ENCODE peak calls at places on chromosomes 16 and 17, in four cellular contexts. N is A549, A is HepG2, Q is K562. J is an unnamed sample.
A peak's percentile ranks its signal among the peaks of the same experiment; 100 is the strongest.

GRCh38 chr17:18968945-18969887 is 17.3 kb downstream of the SLC5A10 start:
- DNase-seq in Q (peak; percentile 16), A (no peak), N (peak; percentile 58), J (no peak)

GRCh38 chr16:53714080-53715050 is 10.4 kb downstream of the FTO start:
- DNase-seq in Q (no peak), A (no peak), N (no peak), J (no peak)

GRCh38 chr17:76024353-76024752 is 2.8 kb downstream of the EVPL start:
- DNase-seq in N (no peak), Q (no peak), A (no peak), J (no peak)

GRCh38 chr16:50102046-50102756 is 36.4 kb downstream of the HEATR3 start:
- DNase-seq in A (no peak), Q (no peak), N (no peak), J (no peak)

GRCh38 chr17:28370035-28370743 is at the start of gene VTN:
- DNase-seq in N (peak; percentile 90), A (peak; percentile 98), Q (peak; percentile 81), J (no peak)

GRCh38 chr16:73232555-73233422 is 184.9 kb upstream of the ZFHX3 start:
- DNase-seq in Q (peak; percentile 5), N (peak; percentile 92), A (peak; percentile 74), J (no peak)

GRCh38 chr16:65312071-65312470 is 190.2 kb upstream of the CDH11 start:
- DNase-seq in A (no peak), Q (no peak), N (no peak), J (no peak)

GRCh38 chr17:83144421-83145357 is 65.3 kb downstream of the METRNL start:
- DNase-seq in Q (no peak), A (no peak), N (no peak), J (no peak)

GRCh38 chr17:64787921-64788271 is 125.8 kb upstream of the SMURF2 start:
- DNase-seq in Q (no peak), A (no peak), N (no peak), J (no peak)

GRCh38 chr17:11935734-11936406 is 61.4 kb downstream of the ZNF18 start:
- DNase-seq in N (peak; percentile 72), A (peak; percentile 60), Q (peak; percentile 74), J (no peak)

GRCh38 chr17:67310406-67310805 is 56.0 kb downstream of the PSMD12 start:
- DNase-seq in Q (no peak), A (no peak), N (no peak), J (no peak)

GRCh38 chr16:66904846-66905632 is 13.6 kb downstream of the CDH16 start:
- DNase-seq in N (no peak), A (peak; percentile 88), Q (no peak), J (no peak)

GRCh38 chr16:680967-681745 is 946 bp downstream of the STUB1 start:
- DNase-seq in N (peak; percentile 69), Q (peak; percentile 65), A (peak; percentile 49), J (no peak)

GRCh38 chr16:68263559-68264127 is 683 bp upstream of the SLC7A6 start:
- DNase-seq in Q (no peak), A (no peak), N (no peak), J (no peak)

GRCh38 chr17:41530062-41531048 is 2.2 kb upstream of the KRT19 start:
- DNase-seq in N (peak; percentile 85), A (peak; percentile 85), Q (peak; percentile 96), J (no peak)

GRCh38 chr17:75065562-75066151 is 18.6 kb downstream of the KCTD2 start:
- DNase-seq in Q (no peak), A (no peak), N (no peak), J (no peak)

GRCh38 chr17:47279062-47279801 is 25.6 kb downstream of the ITGB3 start:
- DNase-seq in Q (peak; percentile 83), N (peak; percentile 24), A (no peak), J (peak; percentile 92)

GRCh38 chr17:17806611-17807010 is 30.2 kb downstream of the SREBF1 start:
- DNase-seq in A (no peak), Q (no peak), N (no peak), J (no peak)

GRCh38 chr16:49356728-49357488 is 16.7 kb upstream of the C16orf78 start:
- DNase-seq in Q (no peak), A (no peak), N (no peak), J (no peak)

GRCh38 chr17:79925242-79925957 is 86.2 kb upstream of the CBX4 start:
- DNase-seq in A (no peak), Q (no peak), N (peak; percentile 69), J (no peak)

GRCh38 chr16:87723224-87723619 is 42.6 kb downstream of the KLHDC4 start:
- DNase-seq in N (no peak), Q (peak; percentile 78), A (no peak), J (peak; percentile 58)

GRCh38 chr17:77451894-77452852 is 311.4 kb downstream of the SEC14L1 start:
- DNase-seq in A (peak; percentile 75), Q (peak; percentile 57), N (no peak), J (no peak)

GRCh38 chr17:30824002-30824355 is 513 bp downstream of the CRLF3 start:
- DNase-seq in Q (peak; percentile 51), A (no peak), N (no peak), J (no peak)

GRCh38 chr16:74807052-74807646 is 32.5 kb upstream of the FA2H start:
- DNase-seq in Q (no peak), A (no peak), N (no peak), J (no peak)

GRCh38 chr17:45131616-45132301 is 556 bp downstream of the PLCD3 start:
- DNase-seq in Q (peak; percentile 66), N (peak; percentile 61), A (no peak), J (no peak)

GRCh38 chr17:74008196-74008595 is 195.3 kb upstream of the RPL38 start:
- DNase-seq in Q (peak; percentile 33), N (peak; percentile 43), A (peak; percentile 16), J (no peak)

GRCh38 chr16:80669673-80670072 is 128.9 kb downstream of the DYNLRB2 start:
- DNase-seq in N (no peak), Q (no peak), A (no peak), J (no peak)

GRCh38 chr17:66580178-66580577 is 254.7 kb upstream of the CACNG5 start:
- DNase-seq in N (peak; percentile 40), A (peak; percentile 40), Q (no peak), J (no peak)

GRCh38 chr17:17406225-17406624 is 70.6 kb upstream of the MED9 start:
- DNase-seq in N (no peak), A (peak; percentile 79), Q (no peak), J (no peak)

GRCh38 chr17:73430848-73431247 is 119.0 kb upstream of the CDC42EP4 start:
- DNase-seq in N (no peak), Q (peak; percentile 45), A (no peak), J (no peak)

GRCh38 chr16:30858829-30859423 is 35.0 kb downstream of the BCL7C start:
- DNase-seq in A (peak; percentile 52), Q (no peak), N (no peak), J (no peak)

GRCh38 chr17:74601944-74602572 is 10.0 kb upstream of the CD300LD start:
- DNase-seq in A (peak; percentile 60), Q (peak; percentile 73), N (peak; percentile 70), J (no peak)

GRCh38 chr16:30108059-30108855 is 5.1 kb downstream of the GDPD3 start:
- DNase-seq in Q (peak; percentile 53), N (no peak), A (no peak), J (no peak)

GRCh38 chr17:34365340-34365739 is 2.3 kb upstream of the CCL1 start:
- DNase-seq in N (no peak), A (no peak), Q (no peak), J (no peak)

DNA sequence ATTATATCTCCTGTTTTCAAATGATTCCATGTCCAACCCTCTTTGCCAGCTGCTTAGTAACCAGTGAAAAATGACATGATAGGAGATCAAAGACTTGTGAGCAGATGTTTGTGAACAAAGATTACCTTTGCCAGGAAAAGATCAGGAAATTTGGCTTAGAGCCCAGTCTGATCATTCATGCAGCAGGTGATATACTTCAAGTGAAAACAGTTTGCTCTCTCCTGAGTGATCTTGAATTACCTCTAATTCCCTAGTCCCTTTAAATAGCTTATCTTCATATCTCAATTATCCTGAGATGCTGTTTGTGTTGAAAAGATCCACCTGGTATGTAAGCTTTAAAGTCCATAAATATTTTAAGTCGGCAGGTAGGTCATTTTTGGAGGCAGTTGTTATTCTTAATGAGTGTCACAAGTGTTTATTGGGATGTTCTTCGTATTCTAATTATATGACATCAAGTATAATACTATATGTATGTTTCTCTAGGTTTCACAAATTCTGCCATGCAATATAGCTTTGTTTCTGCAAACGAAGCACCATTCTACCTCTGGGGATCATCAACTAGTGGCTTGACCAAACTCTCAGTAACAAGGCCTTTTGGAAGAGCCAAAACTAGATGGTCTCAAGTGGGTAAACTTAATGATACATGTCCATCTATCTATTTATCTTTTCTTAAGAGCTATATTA is 13.2 kb upstream of the VPS35L start:
- DNase-seq in A (peak; percentile 98), N (no peak), Q (no peak), J (no peak)
- TF ChIP-seq SMC3 in A (no peak), N (no peak), Q (no peak), J (no peak)

GRCh38 chr16:27520982-27521673 is 28.6 kb downstream of the GTF3C1 start:
- DNase-seq in A (no peak), N (no peak), Q (no peak), J (no peak)
- TF ChIP-seq JUNB in A (no peak), N (no peak), Q (no peak), J (no peak)

GRCh38 chr17:32249475-32249874 is 16.2 kb upstream of the RHBDL3 start:
- DNase-seq in Q (no peak), A (no peak), N (no peak), J (no peak)
- TF ChIP-seq SMC3 in Q (no peak), A (no peak), N (no peak), J (no peak)

DNA sequence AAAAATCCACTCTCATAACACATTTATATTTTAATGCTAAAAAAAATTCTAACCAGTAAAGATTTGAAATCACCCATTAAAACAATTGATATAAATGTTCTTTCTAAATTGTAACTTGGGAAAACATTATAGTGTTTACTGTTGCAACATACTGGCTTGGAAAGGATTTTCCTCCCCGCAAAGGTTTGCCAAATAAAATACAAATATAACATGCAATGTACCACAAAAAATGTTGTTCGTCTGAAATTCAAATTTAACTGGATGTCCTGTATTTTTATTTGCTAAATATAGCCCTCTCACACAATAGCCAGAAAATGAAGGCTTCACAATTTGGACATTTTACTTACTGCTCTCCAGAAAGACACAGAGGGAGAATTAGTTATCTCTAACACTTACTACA is 743.8 kb downstream of the KCNJ2 start:
- DNase-seq in Q (no peak), A (no peak), N (no peak), J (no peak)
- TF ChIP-seq JUNB in Q (no peak), A (no peak), N (no peak), J (no peak)